ENCODE peak calls at places on chromosomes 2 and 18, in eight cellular contexts. One of them, this sample, is unnamed.

GRCh38 chr2:113251118-113251517 is 27.6 kb downstream of the PAX8 start:
- DNase-seq in neural progenitor cell: no peak
- DNase-seq in A549: no peak
- DNase-seq in substantia nigra: no peak
- DNase-seq in dorsolateral prefrontal cortex: no peak
- DNase-seq in sigmoid colon: no peak
- DNase-seq in hepatocyte: no peak
- DNase-seq in heart left ventricle: no peak
- DNase-seq in this sample: no peak

GRCh38 chr2:66490588-66491001 is 55.7 kb downstream of the MEIS1 start:
- DNase-seq in neural progenitor cell: no peak
- DNase-seq in A549: no peak
- DNase-seq in substantia nigra: no peak
- DNase-seq in dorsolateral prefrontal cortex: no peak
- DNase-seq in sigmoid colon: no peak
- DNase-seq in hepatocyte: no peak
- DNase-seq in heart left ventricle: no peak
- DNase-seq in this sample: no peak

GRCh38 chr2:22382439-22383169 is 1002.4 kb upstream of the KLHL29 start:
- DNase-seq in neural progenitor cell: peak; percentile 73
- DNase-seq in A549: no peak
- DNase-seq in substantia nigra: no peak
- DNase-seq in dorsolateral prefrontal cortex: no peak
- DNase-seq in sigmoid colon: no peak
- DNase-seq in hepatocyte: no peak
- DNase-seq in heart left ventricle: no peak
- DNase-seq in this sample: no peak

GRCh38 chr2:53407363-53408080 is 360.1 kb upstream of the CHAC2 start:
- DNase-seq in neural progenitor cell: no peak
- DNase-seq in A549: no peak
- DNase-seq in substantia nigra: no peak
- DNase-seq in dorsolateral prefrontal cortex: no peak
- DNase-seq in sigmoid colon: no peak
- DNase-seq in hepatocyte: no peak
- DNase-seq in heart left ventricle: no peak
- DNase-seq in this sample: no peak

GRCh38 chr18:11955299-11956029 is 25.8 kb upstream of the IMPA2 start:
- DNase-seq in neural progenitor cell: no peak
- DNase-seq in A549: peak; percentile 79
- DNase-seq in substantia nigra: peak; percentile 2
- DNase-seq in dorsolateral prefrontal cortex: peak; percentile 67
- DNase-seq in sigmoid colon: peak; percentile 89
- DNase-seq in hepatocyte: peak; percentile 88
- DNase-seq in heart left ventricle: peak; percentile 76
- DNase-seq in this sample: no peak

GRCh38 chr2:96142217-96143113 is 2.8 kb downstream of the DUSP2 start:
- DNase-seq in neural progenitor cell: no peak
- DNase-seq in A549: no peak
- DNase-seq in substantia nigra: no peak
- DNase-seq in dorsolateral prefrontal cortex: peak; percentile 41
- DNase-seq in sigmoid colon: peak; percentile 33
- DNase-seq in hepatocyte: no peak
- DNase-seq in heart left ventricle: peak; percentile 62
- DNase-seq in this sample: no peak

GRCh38 chr2:222040333-222040732 is 258.5 kb downstream of the PAX3 start:
- DNase-seq in neural progenitor cell: no peak
- DNase-seq in A549: no peak
- DNase-seq in substantia nigra: no peak
- DNase-seq in dorsolateral prefrontal cortex: no peak
- DNase-seq in sigmoid colon: no peak
- DNase-seq in hepatocyte: no peak
- DNase-seq in heart left ventricle: no peak
- DNase-seq in this sample: no peak

GRCh38 chr18:59546164-59546563 is 151.1 kb downstream of the CCBE1 start:
- DNase-seq in neural progenitor cell: no peak
- DNase-seq in A549: no peak
- DNase-seq in substantia nigra: no peak
- DNase-seq in dorsolateral prefrontal cortex: no peak
- DNase-seq in sigmoid colon: no peak
- DNase-seq in hepatocyte: peak; percentile 41
- DNase-seq in heart left ventricle: no peak
- DNase-seq in this sample: no peak

GRCh38 chr18:5625076-5625475 is 81.3 kb upstream of the EPB41L3 start:
- DNase-seq in neural progenitor cell: peak; percentile 28
- DNase-seq in A549: no peak
- DNase-seq in substantia nigra: no peak
- DNase-seq in dorsolateral prefrontal cortex: no peak
- DNase-seq in sigmoid colon: no peak
- DNase-seq in hepatocyte: no peak
- DNase-seq in heart left ventricle: no peak
- DNase-seq in this sample: no peak

GRCh38 chr2:23495661-23496114 is 110.7 kb downstream of the KLHL29 start:
- DNase-seq in neural progenitor cell: no peak
- DNase-seq in A549: no peak
- DNase-seq in substantia nigra: no peak
- DNase-seq in dorsolateral prefrontal cortex: peak; percentile 69
- DNase-seq in sigmoid colon: no peak
- DNase-seq in hepatocyte: no peak
- DNase-seq in heart left ventricle: no peak
- DNase-seq in this sample: no peak

DNA sequence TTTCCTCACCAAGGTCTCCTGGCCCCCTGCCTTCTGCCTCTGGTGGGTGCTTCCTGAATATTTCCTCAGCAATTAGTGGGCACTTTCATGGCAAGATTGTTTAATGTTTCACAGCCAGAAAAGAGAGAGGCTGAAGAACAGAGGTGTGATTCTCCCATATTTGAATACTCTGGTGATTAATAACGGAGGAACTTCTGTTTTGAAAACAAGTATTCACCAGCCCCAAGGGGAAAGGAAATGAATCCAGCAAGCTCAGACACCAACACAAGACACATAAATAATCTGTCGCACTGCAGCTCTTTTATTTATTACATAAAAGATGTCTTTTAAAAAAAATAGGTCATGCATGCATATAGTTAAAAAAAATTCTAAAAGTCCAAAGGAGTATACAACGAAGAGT is 57.7 kb downstream of the MRPL35 start:
- DNase-seq in neural progenitor cell: no peak
- DNase-seq in A549: no peak
- DNase-seq in substantia nigra: no peak
- DNase-seq in dorsolateral prefrontal cortex: no peak
- DNase-seq in sigmoid colon: no peak
- DNase-seq in hepatocyte: no peak
- DNase-seq in heart left ventricle: no peak
- DNase-seq in this sample: no peak
- H3K27ac ChIP-seq in neural progenitor cell: no peak overlapping the region
- H3K27ac ChIP-seq in A549: no peak overlapping the region
- H3K27ac ChIP-seq in substantia nigra: no peak overlapping the region
- H3K27ac ChIP-seq in dorsolateral prefrontal cortex: no peak overlapping the region
- H3K27ac ChIP-seq in sigmoid colon: peak overlapping the region; percentile 75
- H3K27ac ChIP-seq in hepatocyte: no peak overlapping the region
- H3K27ac ChIP-seq in heart left ventricle: no peak overlapping the region
- H3K27ac ChIP-seq in this sample: no peak overlapping the region

GRCh38 chr2:219176818-219177593 is at the start of gene CNPPD1:
- DNase-seq in neural progenitor cell: peak; percentile 92
- DNase-seq in A549: peak; percentile 86
- DNase-seq in substantia nigra: peak; percentile 69
- DNase-seq in dorsolateral prefrontal cortex: peak; percentile 91
- DNase-seq in sigmoid colon: peak; percentile 94
- DNase-seq in hepatocyte: peak; percentile 95
- DNase-seq in heart left ventricle: peak; percentile 96
- DNase-seq in this sample: peak; percentile 87

GRCh38 chr2:219174801-219175200 is 1.9 kb downstream of the CNPPD1 start:
- DNase-seq in neural progenitor cell: no peak
- DNase-seq in A549: no peak
- DNase-seq in substantia nigra: no peak
- DNase-seq in dorsolateral prefrontal cortex: no peak
- DNase-seq in sigmoid colon: peak; percentile 55
- DNase-seq in hepatocyte: no peak
- DNase-seq in heart left ventricle: no peak
- DNase-seq in this sample: no peak

GRCh38 chr2:219174146-219174545 is 2.6 kb downstream of the CNPPD1 start:
- DNase-seq in neural progenitor cell: no peak
- DNase-seq in A549: no peak
- DNase-seq in substantia nigra: no peak
- DNase-seq in dorsolateral prefrontal cortex: no peak
- DNase-seq in sigmoid colon: no peak
- DNase-seq in hepatocyte: no peak
- DNase-seq in heart left ventricle: no peak
- DNase-seq in this sample: no peak

GRCh38 chr2:219175928-219176817 is 552 bp downstream of the CNPPD1 start:
- DNase-seq in neural progenitor cell: peak; percentile 81
- DNase-seq in A549: peak; percentile 34
- DNase-seq in substantia nigra: no peak
- DNase-seq in dorsolateral prefrontal cortex: peak; percentile 68
- DNase-seq in sigmoid colon: peak; percentile 83
- DNase-seq in hepatocyte: peak; percentile 71
- DNase-seq in heart left ventricle: peak; percentile 69
- DNase-seq in this sample: no peak

DNA sequence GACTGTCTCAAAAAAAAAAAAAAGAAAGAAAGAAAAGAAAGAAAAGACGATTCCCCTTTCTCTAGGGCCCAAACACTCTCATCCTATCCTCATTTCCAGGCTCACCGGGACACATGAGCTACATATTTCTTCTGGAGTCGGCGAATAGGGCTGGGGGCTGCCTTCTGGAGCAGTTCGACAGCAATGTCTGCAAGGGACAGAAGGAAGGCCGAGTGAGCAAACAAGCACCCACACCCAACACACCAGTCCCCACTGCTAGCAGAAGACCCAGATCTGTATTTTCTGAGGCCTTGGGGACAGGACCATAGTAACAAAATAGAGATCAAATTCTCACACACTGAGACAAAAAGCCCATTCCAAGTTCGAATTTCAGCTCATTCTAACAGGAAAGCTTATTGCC is 1.2 kb downstream of the CNPPD1 start:
- DNase-seq in neural progenitor cell: no peak
- DNase-seq in A549: no peak
- DNase-seq in substantia nigra: no peak
- DNase-seq in dorsolateral prefrontal cortex: no peak
- DNase-seq in sigmoid colon: peak; percentile 36
- DNase-seq in hepatocyte: no peak
- DNase-seq in heart left ventricle: no peak
- DNase-seq in this sample: no peak
- H3K27ac ChIP-seq in neural progenitor cell: no peak overlapping the region
- H3K27ac ChIP-seq in A549: peak overlapping the region; percentile 96
- H3K27ac ChIP-seq in substantia nigra: no peak overlapping the region
- H3K27ac ChIP-seq in dorsolateral prefrontal cortex: peak overlapping the region; percentile 99
- H3K27ac ChIP-seq in sigmoid colon: peak overlapping the region; percentile 91
- H3K27ac ChIP-seq in hepatocyte: peak overlapping the region; percentile 98
- H3K27ac ChIP-seq in heart left ventricle: peak overlapping the region; percentile 100
- H3K27ac ChIP-seq in this sample: no peak overlapping the region

DNA sequence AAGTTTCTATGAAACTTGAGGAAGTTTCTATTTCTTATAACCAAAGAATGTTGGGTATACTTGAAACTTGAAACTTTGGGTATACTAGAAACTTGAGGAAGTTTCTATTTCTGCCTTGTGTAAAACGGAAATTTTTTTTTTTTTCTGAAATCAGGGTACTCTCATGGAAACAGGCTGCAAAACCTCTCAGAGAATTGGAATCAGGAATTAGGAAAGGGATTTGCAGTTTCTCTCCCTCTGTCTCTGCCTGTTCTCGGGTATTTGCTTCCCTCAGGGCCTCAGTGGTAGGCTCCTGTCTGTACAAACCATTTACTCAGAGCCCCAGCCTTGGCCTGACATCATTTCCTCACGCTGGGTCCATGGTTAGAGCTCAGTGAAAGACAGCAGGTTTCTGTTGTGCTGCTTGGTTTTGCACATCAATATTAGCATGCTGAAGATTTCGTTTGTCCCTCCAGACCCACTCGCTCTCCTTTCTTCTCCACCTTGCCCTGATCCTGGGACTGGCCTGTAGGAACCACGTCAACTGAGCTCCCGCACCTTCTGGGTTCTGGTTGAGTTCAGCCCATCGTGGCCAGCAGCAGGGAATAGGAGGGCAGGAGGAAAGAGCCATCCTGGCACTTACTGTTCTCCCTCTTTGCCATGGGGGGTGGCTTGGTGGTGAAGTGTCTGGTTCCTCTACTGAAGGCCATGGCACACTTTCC is 106.4 kb downstream of the POLR1A start:
- DNase-seq in neural progenitor cell: no peak
- DNase-seq in A549: no peak
- DNase-seq in substantia nigra: no peak
- DNase-seq in dorsolateral prefrontal cortex: no peak
- DNase-seq in sigmoid colon: no peak
- DNase-seq in hepatocyte: peak; percentile 33
- DNase-seq in heart left ventricle: no peak
- DNase-seq in this sample: no peak
- H3K27ac ChIP-seq in neural progenitor cell: no peak overlapping the region
- H3K27ac ChIP-seq in A549: peak overlapping the region; percentile 50
- H3K27ac ChIP-seq in substantia nigra: peak overlapping the region; percentile 54
- H3K27ac ChIP-seq in dorsolateral prefrontal cortex: peak overlapping the region; percentile 68
- H3K27ac ChIP-seq in sigmoid colon: peak overlapping the region; percentile 80
- H3K27ac ChIP-seq in hepatocyte: peak overlapping the region; percentile 90
- H3K27ac ChIP-seq in heart left ventricle: peak overlapping the region; percentile 79
- H3K27ac ChIP-seq in this sample: peak overlapping the region; percentile 63

DNA sequence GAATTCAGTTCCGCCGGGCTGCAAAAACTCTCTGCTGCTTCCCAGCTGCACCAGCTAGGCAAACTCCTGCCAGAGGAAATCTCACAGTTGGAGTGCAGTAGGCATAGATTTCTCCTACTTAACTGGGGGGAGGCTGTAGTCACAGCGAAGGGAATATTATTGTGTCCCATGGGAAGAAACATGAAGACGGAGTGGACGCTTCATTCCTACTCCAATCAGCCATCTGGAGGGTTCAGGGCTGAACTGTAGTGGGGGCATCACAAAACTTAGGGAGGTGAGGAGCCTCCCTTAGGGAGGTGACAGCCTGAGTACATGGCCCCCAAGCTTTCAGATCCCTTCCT is 19.7 kb upstream of the CYP1B1 start:
- DNase-seq in neural progenitor cell: no peak
- DNase-seq in A549: no peak
- DNase-seq in substantia nigra: no peak
- DNase-seq in dorsolateral prefrontal cortex: no peak
- DNase-seq in sigmoid colon: no peak
- DNase-seq in hepatocyte: no peak
- DNase-seq in heart left ventricle: no peak
- DNase-seq in this sample: no peak
- H3K27ac ChIP-seq in neural progenitor cell: no peak overlapping the region
- H3K27ac ChIP-seq in A549: peak overlapping the region; percentile 19
- H3K27ac ChIP-seq in substantia nigra: no peak overlapping the region
- H3K27ac ChIP-seq in dorsolateral prefrontal cortex: no peak overlapping the region
- H3K27ac ChIP-seq in sigmoid colon: no peak overlapping the region
- H3K27ac ChIP-seq in hepatocyte: peak overlapping the region; percentile 86
- H3K27ac ChIP-seq in heart left ventricle: peak overlapping the region; percentile 83
- H3K27ac ChIP-seq in this sample: no peak overlapping the region